ENCODE peak calls at places on chromosome 17, in nine cellular contexts. P, F, R, O, I, K, B, C and Y are unnamed samples. For H3K9me3, the result is how much of the 10 kb centered on the place peaks cover.

GRCh38 chr17:31134526-31134925 is 39.7 kb downstream of the NF1 start:
- DNase-seq in P (no peak), F (no peak), R (no peak), O (peak), I (no peak), K (no peak), B (no peak), C (no peak), Y (no peak)

GRCh38 chr17:55742272-55743102 is 8.4 kb upstream of the PCTP start:
- DNase-seq in P (peak), F (no peak), R (peak), O (no peak), I (no peak), K (no peak), B (no peak), C (no peak), Y (no peak)

GRCh38 chr17:80262291-80262690 is 1.6 kb downstream of the RNF213 start:
- DNase-seq in P (peak), F (no peak), R (no peak), O (no peak), I (no peak), K (no peak), B (no peak), C (no peak), Y (no peak)

GRCh38 chr17:32487460-32488176 is 825 bp downstream of the CDK5R1 start:
- DNase-seq in P (no peak), F (no peak), R (no peak), O (peak), I (no peak), K (no peak), B (peak), C (no peak), Y (no peak)

GRCh38 chr17:63445571-63446217 is 412 bp downstream of the CYB561 start:
- DNase-seq in P (no peak), F (no peak), R (peak), O (no peak), I (peak), K (peak), B (no peak), C (no peak), Y (peak)

GRCh38 chr17:61926831-61927210 is 961 bp downstream of the INTS2 start:
- DNase-seq in P (no peak), F (no peak), R (no peak), O (peak), I (no peak), K (no peak), B (no peak), C (no peak), Y (no peak)

GRCh38 chr17:43830510-43831145 is 2.3 kb downstream of the MPP3 start:
- DNase-seq in P (no peak), F (no peak), R (no peak), O (no peak), I (no peak), K (no peak), B (no peak), C (no peak), Y (no peak)

GRCh38 chr17:44109312-44109630 is 14.2 kb downstream of the HDAC5 start:
- DNase-seq in P (no peak), F (no peak), R (no peak), O (no peak), I (no peak), K (no peak), B (no peak), C (no peak), Y (no peak)

GRCh38 chr17:4492762-4493561 is 5.7 kb upstream of the SPNS2 start:
- DNase-seq in P (peak), F (no peak), R (peak), O (peak), I (peak), K (peak), B (peak), C (no peak), Y (no peak)

GRCh38 chr17:66803474-66803951 is 31.4 kb upstream of the CACNG5 start:
- DNase-seq in P (no peak), F (no peak), R (no peak), O (no peak), I (no peak), K (no peak), B (no peak), C (no peak), Y (no peak)

GRCh38 chr17:80790021-80790765 is 201.4 kb upstream of the CHMP6 start:
- DNase-seq in P (peak), F (no peak), R (no peak), O (peak), I (no peak), K (no peak), B (no peak), C (no peak), Y (no peak)

GRCh38 chr17:15083225-15083624 is 181.9 kb downstream of the PMP22 start:
- DNase-seq in P (no peak), F (no peak), R (no peak), O (no peak), I (no peak), K (no peak), B (no peak), C (no peak), Y (no peak)

GRCh38 chr17:15971882-15972281 is 27.0 kb downstream of the ADORA2B start:
- DNase-seq in P (no peak), F (no peak), R (no peak), O (no peak), I (no peak), K (peak), B (no peak), C (no peak), Y (no peak)

GRCh38 chr17:20268700-20269475 is 198.5 kb downstream of the LGALS9B start:
- DNase-seq in P (no peak), F (no peak), R (no peak), O (no peak), I (no peak), K (no peak), B (no peak), C (no peak), Y (no peak)

GRCh38 chr17:5898406-5898805 is 171.8 kb upstream of the WSCD1 start:
- DNase-seq in P (no peak), F (no peak), R (no peak), O (no peak), I (no peak), K (no peak), B (no peak), C (peak), Y (no peak)
- H3K9me3 ChIP-seq in P (under half), F (under half), R (under half), O (under half), I (under half), K (under half), B (under half), C (under half), Y (under half)

GRCh38 chr17:21677126-21677910 is 15.0 kb upstream of the KCNJ18 start:
- DNase-seq in P (no peak), F (no peak), R (no peak), O (no peak), I (no peak), K (no peak), B (no peak), C (no peak), Y (no peak)

GRCh38 chr17:21679256-21680146 is 12.8 kb upstream of the KCNJ18 start:
- DNase-seq in P (no peak), F (no peak), R (no peak), O (no peak), I (no peak), K (no peak), B (no peak), C (peak), Y (no peak)

GRCh38 chr17:21677911-21678310 is 14.4 kb upstream of the KCNJ18 start:
- DNase-seq in P (no peak), F (no peak), R (no peak), O (no peak), I (no peak), K (no peak), B (no peak), C (peak), Y (peak)

GRCh38 chr17:21678451-21679081 is 13.8 kb upstream of the KCNJ18 start:
- DNase-seq in P (no peak), F (no peak), R (no peak), O (no peak), I (no peak), K (no peak), B (no peak), C (peak), Y (peak)

DNA sequence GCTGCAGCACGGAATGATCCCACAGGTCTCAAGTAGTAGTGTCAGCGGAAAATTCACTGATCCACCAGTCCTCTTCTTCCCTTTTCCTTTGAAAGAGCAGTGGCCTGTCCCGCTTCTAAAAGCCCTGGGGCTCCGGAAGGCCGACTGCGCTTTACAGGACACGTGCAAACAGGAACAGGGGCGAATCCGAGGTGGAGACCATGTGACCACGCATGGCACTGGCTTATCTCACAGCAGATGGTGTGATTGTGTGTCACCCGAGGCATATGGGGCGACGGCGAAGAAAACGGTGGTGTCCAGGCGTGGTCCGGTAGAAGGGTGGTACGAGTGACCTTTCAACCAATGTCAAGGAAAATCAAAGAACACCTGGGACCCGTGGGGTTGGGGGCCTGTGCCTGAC is 12.0 kb upstream of the KCNJ18 start:
- DNase-seq in P (no peak), F (no peak), R (no peak), O (no peak), I (no peak), K (no peak), B (no peak), C (peak), Y (no peak)
- H3K9me3 ChIP-seq in P (under half), F (under half), R (under half), O (under half), I (under half), K (under half), B (under half), C (under half), Y (under half)

DNA sequence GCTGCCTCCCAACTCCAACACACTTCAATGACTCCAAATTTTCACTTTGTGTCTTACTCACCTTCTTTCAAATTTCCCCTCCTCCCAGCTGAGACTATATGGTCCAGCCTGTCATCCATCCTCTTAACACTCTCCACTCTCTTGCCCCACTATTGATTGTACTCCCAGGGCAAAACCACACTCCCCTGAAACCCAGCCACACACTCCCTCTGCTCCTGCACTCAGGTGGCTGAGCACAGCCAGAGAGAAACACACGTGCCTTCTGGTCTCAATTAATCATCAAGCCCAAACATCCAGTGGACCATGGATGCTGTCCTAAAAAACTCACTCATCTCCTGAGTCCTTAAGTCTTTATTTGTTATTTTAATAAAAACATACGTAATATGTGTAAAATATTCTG is 1026.4 kb downstream of the KCNJ18 start:
- DNase-seq in P (no peak), F (no peak), R (no peak), O (no peak), I (no peak), K (no peak), B (no peak), C (no peak), Y (no peak)
- H3K9me3 ChIP-seq in P (under half), F (under half), R (under half), O (under half), I (half or more), K (under half), B (under half), C (under half), Y (under half)

GRCh38 chr17:34001246-34001645 is 253.8 kb upstream of the CCL2 start:
- DNase-seq in P (no peak), F (no peak), R (no peak), O (no peak), I (no peak), K (no peak), B (no peak), C (no peak), Y (no peak)

GRCh38 chr17:34006126-34006525 is 249.0 kb upstream of the CCL2 start:
- DNase-seq in P (no peak), F (no peak), R (no peak), O (no peak), I (no peak), K (no peak), B (no peak), C (no peak), Y (no peak)

GRCh38 chr17:34000639-34001038 is 254.4 kb upstream of the CCL2 start:
- DNase-seq in P (no peak), F (no peak), R (no peak), O (no peak), I (no peak), K (no peak), B (no peak), C (no peak), Y (no peak)
- H3K9me3 ChIP-seq in P (under half), F (under half), R (under half), O (under half), I (under half), K (under half), B (under half), C (under half), Y (under half)

DNA sequence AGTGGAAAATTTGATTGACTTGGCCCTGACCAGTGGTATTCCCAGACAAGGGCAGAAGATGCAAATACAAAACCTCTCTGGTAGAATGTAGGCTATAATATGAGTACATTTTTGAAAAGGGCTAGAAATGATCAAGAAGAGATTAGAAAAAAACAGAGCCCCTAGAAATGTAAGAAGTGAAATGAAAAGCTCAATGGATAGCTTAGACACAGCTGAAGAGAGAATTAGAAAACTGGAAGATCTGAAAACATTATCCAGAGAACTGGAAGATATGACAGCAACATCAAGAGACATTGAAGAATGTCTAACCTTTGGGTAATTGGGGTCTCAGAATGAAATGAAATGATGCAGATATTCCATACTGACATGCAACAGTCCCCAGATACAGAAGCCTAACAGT is 105.2 kb upstream of the ZNF750 start:
- DNase-seq in P (peak), F (no peak), R (no peak), O (no peak), I (no peak), K (no peak), B (no peak), C (no peak), Y (no peak)
- H3K9me3 ChIP-seq in P (under half), F (under half), R (under half), O (under half), I (under half), K (under half), B (under half), C (under half), Y (under half)